ENCODE peak calls at places on chromosomes 3 and 15, in five cellular contexts. W is astrocyte of the spinal cord, N is ELF-1, F is EL, C is T-helper 2 cell. S is an unnamed sample.

GRCh38 chr15:70557506-70558258 is 205.7 kb downstream of the UACA start:
- DNase-seq in W (no peak), N (no peak), F (no peak), C (no peak), S (no peak)

GRCh38 chr3:143726727-143727126 is 121.5 kb downstream of the SLC9A9 start:
- DNase-seq in W (no peak), N (no peak), F (no peak), C (no peak), S (no peak)

GRCh38 chr3:132554437-132554836 is 42.6 kb upstream of the ACKR4 start:
- DNase-seq in W (peak), N (no peak), F (peak), C (no peak), S (no peak)

GRCh38 chr15:63752075-63752684 is 81.6 kb downstream of the HERC1 start:
- DNase-seq in W (peak), N (no peak), F (peak), C (peak), S (peak)

GRCh38 chr3:141738636-141739363 is 702 bp downstream of the RNF7 start:
- DNase-seq in W (peak), N (no peak), F (peak), C (peak), S (peak)

GRCh38 chr3:66378256-66378655 is 122.6 kb downstream of the LRIG1 start:
- DNase-seq in W (no peak), N (peak), F (peak), C (peak), S (peak)

GRCh38 chr15:100786901-100787566 is 92.6 kb upstream of the ALDH1A3 start:
- DNase-seq in W (no peak), N (no peak), F (no peak), C (no peak), S (no peak)

GRCh38 chr3:197297476-197298340 is 704 bp downstream of the DLG1 start:
- DNase-seq in W (peak), N (peak), F (peak), C (peak), S (peak)

GRCh38 chr3:123276346-123276745 is 74.6 kb downstream of the SEC22A start:
- DNase-seq in W (no peak), N (no peak), F (no peak), C (no peak), S (no peak)

GRCh38 chr3:152574461-152575079 is 260.4 kb upstream of the P2RY1 start:
- DNase-seq in W (peak), N (peak), F (peak), C (no peak), S (peak)

GRCh38 chr15:86620636-86621349 is 541.1 kb downstream of the AGBL1 start:
- DNase-seq in W (no peak), N (no peak), F (no peak), C (no peak), S (no peak)

GRCh38 chr3:169760479-169760878 is 4.4 kb downstream of the TERC start:
- DNase-seq in W (peak), N (no peak), F (peak), C (no peak), S (no peak)

GRCh38 chr15:62186578-62186977 is 21.5 kb upstream of the C2CD4B start:
- DNase-seq in W (no peak), N (no peak), F (no peak), C (no peak), S (no peak)

GRCh38 chr15:70562906-70563305 is 200.5 kb downstream of the UACA start:
- DNase-seq in W (no peak), N (no peak), F (no peak), C (no peak), S (no peak)

GRCh38 chr3:138687236-138687635 is 78.7 kb downstream of the FAIM start:
- DNase-seq in W (no peak), N (no peak), F (peak), C (no peak), S (no peak)

GRCh38 chr3:179414804-179415203 is 36.5 kb downstream of the GNB4 start:
- DNase-seq in W (no peak), N (no peak), F (no peak), C (no peak), S (no peak)

GRCh38 chr3:174342941-174343431 is 516.1 kb upstream of the NAALADL2 start:
- DNase-seq in W (peak), N (no peak), F (peak), C (no peak), S (no peak)

GRCh38 chr15:42035362-42035761 is 14.5 kb upstream of the PLA2G4E start:
- DNase-seq in W (no peak), N (no peak), F (peak), C (no peak), S (no peak)

GRCh38 chr15:95770191-95770590 is 560.3 kb upstream of the NR2F2 start:
- DNase-seq in W (peak), N (no peak), F (peak), C (no peak), S (no peak)